ENCODE peak calls at places on chromosomes 5 and 9, in six cellular contexts. L is AG09319, F is KBM-7, E is C1 segment of cervical spinal cord, B is osteocyte, R is ureter. G is an unnamed sample.

GRCh38 chr9:105114956-105115728 is 129.3 kb upstream of the SLC44A1 start:
- DNase-seq in E (no peak), L (no peak), B (no peak), R (peak), F (peak), G (no peak)

GRCh38 chr9:120331913-120332312 is 248.1 kb downstream of the CDK5RAP2 start:
- DNase-seq in E (no peak), L (no peak), R (no peak), B (no peak), F (no peak), G (no peak)

GRCh38 chr5:57072218-57072892 is 101.5 kb upstream of the GPBP1 start:
- DNase-seq in L (no peak), R (no peak), B (no peak), E (no peak), F (no peak), G (no peak)

GRCh38 chr5:130526708-130527107 is 622.4 kb downstream of the CHSY3 start:
- DNase-seq in R (no peak), F (no peak), B (no peak), E (no peak), L (no peak), G (no peak)

GRCh38 chr9:80028501-80028900 is 456.7 kb downstream of the TLE4 start:
- DNase-seq in L (peak), R (no peak), E (no peak), F (no peak), B (no peak), G (no peak)

GRCh38 chr5:74206571-74207550 is 433.7 kb downstream of the ENC1 start:
- DNase-seq in E (no peak), F (no peak), L (no peak), B (no peak), R (no peak), G (no peak)

GRCh38 chr5:173457482-173457881 is 129.3 kb upstream of the STC2 start:
- DNase-seq in R (no peak), L (no peak), B (no peak), F (no peak), E (no peak), G (no peak)

GRCh38 chr9:38141751-38142150 is 72.7 kb upstream of the SHB start:
- DNase-seq in E (no peak), F (no peak), B (no peak), L (peak), R (no peak), G (no peak)

GRCh38 chr5:54860321-54860720 is 125.1 kb downstream of the ESM1 start:
- DNase-seq in E (no peak), L (no peak), F (no peak), R (no peak), B (no peak), G (no peak)

GRCh38 chr5:170986598-170986997 is 124.8 kb downstream of the RANBP17 start:
- DNase-seq in R (no peak), F (no peak), E (no peak), B (no peak), L (no peak), G (no peak)

GRCh38 chr5:138503487-138504270 is 38.4 kb downstream of the EGR1 start:
- DNase-seq in E (no peak), R (peak), L (no peak), B (no peak), F (peak), G (no peak)

GRCh38 chr9:121690316-121690715 is 38.9 kb downstream of the DAB2IP start:
- DNase-seq in L (no peak), R (no peak), E (no peak), F (no peak), B (no peak), G (no peak)

G was measured in esophagus squamous epithelium.